ENCODE peak calls at places on chromosomes 13 and 19, in nine cellular contexts. One of them, this sample, is unnamed.

GRCh38 chr13:94550030-94550738 is 45.8 kb downstream of the TGDS start:
- DNase-seq in IMR-90: peak; percentile 52
- DNase-seq in kidney epithelial cell: peak; percentile 23
- DNase-seq in suprapubic skin: no peak
- DNase-seq in bronchial epithelial cell: peak; percentile 61
- DNase-seq in tibial nerve: no peak
- DNase-seq in ovary: no peak
- DNase-seq in tibial artery: no peak
- DNase-seq in right lobe of liver: no peak
- DNase-seq in this sample: no peak

GRCh38 chr19:56273563-56274117 is 1.1 kb downstream of the EDDM13 start:
- DNase-seq in IMR-90: peak; percentile 45
- DNase-seq in kidney epithelial cell: no peak
- DNase-seq in suprapubic skin: no peak
- DNase-seq in bronchial epithelial cell: peak; percentile 63
- DNase-seq in tibial nerve: no peak
- DNase-seq in ovary: no peak
- DNase-seq in tibial artery: no peak
- DNase-seq in right lobe of liver: no peak
- DNase-seq in this sample: no peak

GRCh38 chr13:50668044-50668443 is 175.4 kb downstream of the DLEU7 start:
- DNase-seq in IMR-90: no peak
- DNase-seq in kidney epithelial cell: no peak
- DNase-seq in suprapubic skin: no peak
- DNase-seq in bronchial epithelial cell: no peak
- DNase-seq in tibial nerve: no peak
- DNase-seq in ovary: no peak
- DNase-seq in tibial artery: no peak
- DNase-seq in right lobe of liver: no peak
- DNase-seq in this sample: no peak

GRCh38 chr13:36526897-36527296 is 94.6 kb downstream of the CCNA1 start:
- DNase-seq in IMR-90: no peak
- DNase-seq in kidney epithelial cell: no peak
- DNase-seq in suprapubic skin: no peak
- DNase-seq in bronchial epithelial cell: peak; percentile 22
- DNase-seq in tibial nerve: no peak
- DNase-seq in ovary: no peak
- DNase-seq in tibial artery: no peak
- DNase-seq in right lobe of liver: no peak
- DNase-seq in this sample: no peak

GRCh38 chr13:102642475-102642874 is 45.7 kb downstream of the TPP2 start:
- DNase-seq in IMR-90: no peak
- DNase-seq in kidney epithelial cell: no peak
- DNase-seq in suprapubic skin: no peak
- DNase-seq in bronchial epithelial cell: peak; percentile 12
- DNase-seq in tibial nerve: no peak
- DNase-seq in ovary: no peak
- DNase-seq in tibial artery: peak; percentile 83
- DNase-seq in right lobe of liver: peak; percentile 80
- DNase-seq in this sample: no peak

GRCh38 chr19:55340784-55341147 is 1.1 kb downstream of the KMT5C start:
- DNase-seq in IMR-90: no peak
- DNase-seq in kidney epithelial cell: no peak
- DNase-seq in suprapubic skin: no peak
- DNase-seq in bronchial epithelial cell: no peak
- DNase-seq in tibial nerve: no peak
- DNase-seq in ovary: no peak
- DNase-seq in tibial artery: no peak
- DNase-seq in right lobe of liver: no peak
- DNase-seq in this sample: no peak

GRCh38 chr13:43694265-43694664 is 92.5 kb downstream of the ENOX1 start:
- DNase-seq in IMR-90: no peak
- DNase-seq in kidney epithelial cell: no peak
- DNase-seq in suprapubic skin: no peak
- DNase-seq in bronchial epithelial cell: no peak
- DNase-seq in tibial nerve: no peak
- DNase-seq in ovary: no peak
- DNase-seq in tibial artery: no peak
- DNase-seq in right lobe of liver: no peak
- DNase-seq in this sample: no peak

GRCh38 chr19:17522988-17523872 is 11.8 kb downstream of the PGLS start:
- DNase-seq in IMR-90: no peak
- DNase-seq in kidney epithelial cell: no peak
- DNase-seq in suprapubic skin: no peak
- DNase-seq in bronchial epithelial cell: no peak
- DNase-seq in tibial nerve: no peak
- DNase-seq in ovary: no peak
- DNase-seq in tibial artery: peak; percentile 77
- DNase-seq in right lobe of liver: peak; percentile 81
- DNase-seq in this sample: no peak

GRCh38 chr19:5627395-5627904 is 4.6 kb downstream of the SAFB start:
- DNase-seq in IMR-90: peak; percentile 72
- DNase-seq in kidney epithelial cell: peak; percentile 5
- DNase-seq in suprapubic skin: no peak
- DNase-seq in bronchial epithelial cell: no peak
- DNase-seq in tibial nerve: peak; percentile 36
- DNase-seq in ovary: no peak
- DNase-seq in tibial artery: peak; percentile 74
- DNase-seq in right lobe of liver: no peak
- DNase-seq in this sample: no peak

GRCh38 chr13:28918030-28918429 is 97.9 kb downstream of the MTUS2 start:
- DNase-seq in IMR-90: no peak
- DNase-seq in kidney epithelial cell: no peak
- DNase-seq in suprapubic skin: no peak
- DNase-seq in bronchial epithelial cell: no peak
- DNase-seq in tibial nerve: no peak
- DNase-seq in ovary: no peak
- DNase-seq in tibial artery: no peak
- DNase-seq in right lobe of liver: no peak
- DNase-seq in this sample: no peak

GRCh38 chr19:35167251-35168119 is 12.9 kb downstream of the FXYD5 start:
- DNase-seq in IMR-90: no peak
- DNase-seq in kidney epithelial cell: no peak
- DNase-seq in suprapubic skin: peak; percentile 47
- DNase-seq in bronchial epithelial cell: no peak
- DNase-seq in tibial nerve: no peak
- DNase-seq in ovary: no peak
- DNase-seq in tibial artery: peak; percentile 7
- DNase-seq in right lobe of liver: no peak
- DNase-seq in this sample: no peak

GRCh38 chr13:98454389-98454881 is 122.5 kb downstream of the STK24 start:
- DNase-seq in IMR-90: peak; percentile 94
- DNase-seq in kidney epithelial cell: no peak
- DNase-seq in suprapubic skin: no peak
- DNase-seq in bronchial epithelial cell: peak; percentile 32
- DNase-seq in tibial nerve: no peak
- DNase-seq in ovary: peak; percentile 43
- DNase-seq in tibial artery: peak; percentile 84
- DNase-seq in right lobe of liver: no peak
- DNase-seq in this sample: peak; percentile 87

GRCh38 chr13:46908511-46908910 is 11.7 kb upstream of the HTR2A start:
- DNase-seq in IMR-90: peak; percentile 19
- DNase-seq in kidney epithelial cell: no peak
- DNase-seq in suprapubic skin: no peak
- DNase-seq in bronchial epithelial cell: no peak
- DNase-seq in tibial nerve: no peak
- DNase-seq in ovary: no peak
- DNase-seq in tibial artery: no peak
- DNase-seq in right lobe of liver: no peak
- DNase-seq in this sample: peak; percentile 44

GRCh38 chr13:26216042-26216441 is 6.1 kb downstream of the RNF6 start:
- DNase-seq in IMR-90: no peak
- DNase-seq in kidney epithelial cell: no peak
- DNase-seq in suprapubic skin: no peak
- DNase-seq in bronchial epithelial cell: no peak
- DNase-seq in tibial nerve: no peak
- DNase-seq in ovary: no peak
- DNase-seq in tibial artery: no peak
- DNase-seq in right lobe of liver: no peak
- DNase-seq in this sample: no peak

GRCh38 chr19:39413269-39413902 is 917 bp downstream of the PLEKHG2 start:
- DNase-seq in IMR-90: peak; percentile 60
- DNase-seq in kidney epithelial cell: no peak
- DNase-seq in suprapubic skin: peak; percentile 89
- DNase-seq in bronchial epithelial cell: no peak
- DNase-seq in tibial nerve: no peak
- DNase-seq in ovary: peak; percentile 83
- DNase-seq in tibial artery: peak; percentile 92
- DNase-seq in right lobe of liver: peak; percentile 71
- DNase-seq in this sample: no peak

GRCh38 chr19:55675661-55676354 is 782 bp downstream of the EPN1 start:
- DNase-seq in IMR-90: no peak
- DNase-seq in kidney epithelial cell: no peak
- DNase-seq in suprapubic skin: no peak
- DNase-seq in bronchial epithelial cell: peak; percentile 4
- DNase-seq in tibial nerve: no peak
- DNase-seq in ovary: no peak
- DNase-seq in tibial artery: no peak
- DNase-seq in right lobe of liver: no peak
- DNase-seq in this sample: no peak

GRCh38 chr13:41708648-41709175 is 251.4 kb downstream of the RGCC start:
- DNase-seq in IMR-90: no peak
- DNase-seq in kidney epithelial cell: no peak
- DNase-seq in suprapubic skin: peak; percentile 59
- DNase-seq in bronchial epithelial cell: no peak
- DNase-seq in tibial nerve: no peak
- DNase-seq in ovary: peak; percentile 25
- DNase-seq in tibial artery: no peak
- DNase-seq in right lobe of liver: no peak
- DNase-seq in this sample: no peak

GRCh38 chr19:21474671-21475181 is 30.7 kb upstream of the ZNF429 start:
- DNase-seq in IMR-90: peak; percentile 31
- DNase-seq in kidney epithelial cell: peak; percentile 4
- DNase-seq in suprapubic skin: peak; percentile 74
- DNase-seq in bronchial epithelial cell: no peak
- DNase-seq in tibial nerve: peak; percentile 37
- DNase-seq in ovary: peak; percentile 78
- DNase-seq in tibial artery: peak; percentile 85
- DNase-seq in right lobe of liver: peak; percentile 74
- DNase-seq in this sample: no peak

GRCh38 chr19:1883784-1884183 is 1.5 kb downstream of the ABHD17A start:
- DNase-seq in IMR-90: no peak
- DNase-seq in kidney epithelial cell: no peak
- DNase-seq in suprapubic skin: no peak
- DNase-seq in bronchial epithelial cell: no peak
- DNase-seq in tibial nerve: no peak
- DNase-seq in ovary: no peak
- DNase-seq in tibial artery: no peak
- DNase-seq in right lobe of liver: no peak
- DNase-seq in this sample: no peak

GRCh38 chr19:9456018-9456689 is 20.8 kb upstream of the ZNF266 start:
- DNase-seq in IMR-90: no peak
- DNase-seq in kidney epithelial cell: no peak
- DNase-seq in suprapubic skin: no peak
- DNase-seq in bronchial epithelial cell: no peak
- DNase-seq in tibial nerve: no peak
- DNase-seq in ovary: no peak
- DNase-seq in tibial artery: no peak
- DNase-seq in right lobe of liver: no peak
- DNase-seq in this sample: no peak
- TF ChIP-seq CTCF in IMR-90: no peak
- TF ChIP-seq CTCF in kidney epithelial cell: no peak
- TF ChIP-seq CTCF in suprapubic skin: no peak
- TF ChIP-seq CTCF in bronchial epithelial cell: no peak
- TF ChIP-seq CTCF in tibial nerve: no peak
- TF ChIP-seq CTCF in ovary: no peak
- TF ChIP-seq CTCF in tibial artery: no peak
- TF ChIP-seq CTCF in right lobe of liver: no peak
- TF ChIP-seq CTCF in this sample: no peak

DNA sequence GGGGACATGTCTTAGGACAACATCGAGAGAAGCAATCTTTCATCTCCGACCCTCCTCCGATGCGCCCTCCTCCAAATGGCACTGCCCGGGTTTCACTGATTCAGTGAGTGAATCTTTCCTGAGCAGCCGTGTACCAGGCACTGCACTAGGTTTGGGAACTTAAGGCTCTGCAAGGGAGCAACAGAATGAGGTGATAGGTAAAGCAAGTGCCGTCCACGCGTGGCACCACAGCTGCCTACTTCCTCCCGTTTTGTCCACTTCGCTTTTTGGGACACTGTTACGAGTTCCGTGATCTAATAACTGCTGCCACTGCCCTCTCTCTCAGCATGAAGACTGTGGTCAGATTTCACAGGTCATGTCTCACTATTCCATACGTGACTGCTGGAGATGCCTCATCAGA is 131.0 kb downstream of the TEX29 start:
- DNase-seq in IMR-90: no peak
- DNase-seq in kidney epithelial cell: no peak
- DNase-seq in suprapubic skin: no peak
- DNase-seq in bronchial epithelial cell: no peak
- DNase-seq in tibial nerve: no peak
- DNase-seq in ovary: no peak
- DNase-seq in tibial artery: no peak
- DNase-seq in right lobe of liver: no peak
- DNase-seq in this sample: no peak
- H3K27me3 ChIP-seq in IMR-90: no peaks in the 10 kb centered on the region
- H3K27me3 ChIP-seq in kidney epithelial cell: no peaks in the 10 kb centered on the region
- H3K27me3 ChIP-seq in suprapubic skin: peaks cover 7% of the 10 kb centered on the region
- H3K27me3 ChIP-seq in bronchial epithelial cell: no peaks in the 10 kb centered on the region
- H3K27me3 ChIP-seq in tibial nerve: no peaks in the 10 kb centered on the region
- H3K27me3 ChIP-seq in ovary: no peaks in the 10 kb centered on the region
- H3K27me3 ChIP-seq in tibial artery: no peaks in the 10 kb centered on the region
- H3K27me3 ChIP-seq in right lobe of liver: no peaks in the 10 kb centered on the region
- H3K27me3 ChIP-seq in this sample: no peaks in the 10 kb centered on the region

GRCh38 chr19:40444181-40445005 is at the start of gene SERTAD3:
- DNase-seq in IMR-90: peak; percentile 91
- DNase-seq in kidney epithelial cell: peak; percentile 56
- DNase-seq in suprapubic skin: peak; percentile 99
- DNase-seq in bronchial epithelial cell: peak; percentile 78
- DNase-seq in tibial nerve: peak; percentile 98
- DNase-seq in ovary: peak; percentile 98
- DNase-seq in tibial artery: peak; percentile 99
- DNase-seq in right lobe of liver: peak; percentile 98
- DNase-seq in this sample: no peak
- TF ChIP-seq CTCF in IMR-90: peak; percentile 38
- TF ChIP-seq CTCF in kidney epithelial cell: peak; percentile 22
- TF ChIP-seq CTCF in suprapubic skin: peak; percentile 11
- TF ChIP-seq CTCF in bronchial epithelial cell: no peak
- TF ChIP-seq CTCF in tibial nerve: peak; percentile 44
- TF ChIP-seq CTCF in ovary: no peak
- TF ChIP-seq CTCF in tibial artery: no peak
- TF ChIP-seq CTCF in right lobe of liver: no peak
- TF ChIP-seq CTCF in this sample: no peak

DNA sequence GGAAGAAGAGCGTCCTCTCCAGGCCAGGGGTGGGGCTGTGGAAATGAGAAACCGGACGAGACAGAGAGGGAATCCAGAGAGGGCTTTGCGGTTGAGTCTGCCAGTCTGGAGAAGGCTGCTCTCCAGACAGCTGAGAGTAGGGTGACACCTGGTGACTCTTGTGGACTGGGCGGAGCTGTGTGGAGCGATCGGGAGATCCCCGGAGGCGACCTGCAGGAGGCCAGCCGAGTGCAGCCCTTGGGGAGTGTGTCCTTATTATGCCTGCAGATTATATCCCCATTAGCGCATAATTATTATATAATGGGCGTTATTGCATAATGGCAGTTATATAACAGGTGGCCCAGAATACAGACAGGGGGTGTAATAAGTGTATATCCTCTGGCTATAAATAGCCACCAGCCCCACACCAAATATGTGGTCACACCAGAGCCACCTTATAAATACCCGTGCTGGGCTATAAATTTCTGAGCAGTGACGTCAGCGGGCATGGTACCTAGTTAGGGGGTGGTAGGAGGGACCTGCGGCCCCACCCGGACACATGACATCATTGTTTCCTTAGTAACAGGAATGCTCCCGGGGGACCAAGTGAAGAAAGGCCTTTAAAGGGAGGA is 41.2 kb downstream of the NFIX start:
- DNase-seq in IMR-90: peak; percentile 29
- DNase-seq in kidney epithelial cell: no peak
- DNase-seq in suprapubic skin: no peak
- DNase-seq in bronchial epithelial cell: peak; percentile 80
- DNase-seq in tibial nerve: no peak
- DNase-seq in ovary: no peak
- DNase-seq in tibial artery: peak; percentile 92
- DNase-seq in right lobe of liver: no peak
- DNase-seq in this sample: no peak
- H3K27me3 ChIP-seq in IMR-90: no peaks in the 10 kb centered on the region
- H3K27me3 ChIP-seq in kidney epithelial cell: no peaks in the 10 kb centered on the region
- H3K27me3 ChIP-seq in suprapubic skin: no peaks in the 10 kb centered on the region
- H3K27me3 ChIP-seq in bronchial epithelial cell: no peaks in the 10 kb centered on the region
- H3K27me3 ChIP-seq in tibial nerve: no peaks in the 10 kb centered on the region
- H3K27me3 ChIP-seq in ovary: no peaks in the 10 kb centered on the region
- H3K27me3 ChIP-seq in tibial artery: no peaks in the 10 kb centered on the region
- H3K27me3 ChIP-seq in right lobe of liver: no peaks in the 10 kb centered on the region
- H3K27me3 ChIP-seq in this sample: no peaks in the 10 kb centered on the region

This sample was measured in BJ.